ENCODE peak calls at places on chromosomes 1 and 21, in nine cellular contexts. W is NT2/D1; N is suprapubic skin; Q is CD8-positive, alpha-beta T cell; P is right cardiac atrium; J is spleen; F is pancreas; Y is tibial artery; E is kidney. O is an unnamed sample. For H3K4me1, the result is how much of the 10 kb centered on the place peaks cover.

GRCh38 chr1:222042120-222042519 is 300.2 kb upstream of the DUSP10 start:
- DNase-seq in W (no peak), N (no peak), Q (no peak), P (no peak), J (no peak), F (no peak), Y (no peak), E (no peak), O (no peak)

GRCh38 chr1:31643976-31644559 is 608 bp downstream of the PEF1 start:
- DNase-seq in W (no peak), N (no peak), Q (no peak), P (no peak), J (no peak), F (no peak), Y (no peak), E (no peak), O (no peak)

GRCh38 chr1:184792450-184792969 is 37.9 kb upstream of the EDEM3 start:
- DNase-seq in W (no peak), N (no peak), Q (no peak), P (peak), J (no peak), F (peak), Y (peak), E (peak), O (no peak)

GRCh38 chr1:167056529-167057296 is 33.5 kb downstream of the GPA33 start:
- DNase-seq in W (no peak), N (no peak), Q (no peak), P (no peak), J (no peak), F (no peak), Y (no peak), E (no peak), O (no peak)

GRCh38 chr1:169060010-169060722 is 46.3 kb upstream of the ATP1B1 start:
- DNase-seq in W (no peak), N (no peak), Q (no peak), P (no peak), J (no peak), F (no peak), Y (no peak), E (no peak), O (no peak)

GRCh38 chr21:45225741-45226327 is 61.9 kb downstream of the POFUT2 start:
- DNase-seq in W (no peak), N (no peak), Q (no peak), P (no peak), J (no peak), F (no peak), Y (no peak), E (no peak), O (no peak)

GRCh38 chr1:107681001-107681479 is 283.9 kb downstream of the VAV3 start:
- DNase-seq in W (no peak), N (no peak), Q (no peak), P (no peak), J (no peak), F (no peak), Y (no peak), E (no peak), O (no peak)

GRCh38 chr1:92299477-92300125 is 742 bp downstream of the RPAP2 start:
- DNase-seq in W (no peak), N (no peak), Q (no peak), P (no peak), J (no peak), F (no peak), Y (no peak), E (no peak), O (peak)

GRCh38 chr1:32886012-32886827 is at the start of gene HPCA:
- DNase-seq in W (peak), N (no peak), Q (no peak), P (peak), J (no peak), F (peak), Y (no peak), E (peak), O (no peak)

GRCh38 chr1:233614173-233614742 is 352 bp downstream of the KCNK1 start:
- DNase-seq in W (peak), N (no peak), Q (no peak), P (peak), J (no peak), F (peak), Y (no peak), E (peak), O (no peak)

GRCh38 chr1:224435318-224435763 is 744 bp upstream of the WDR26 start:
- DNase-seq in W (no peak), N (no peak), Q (no peak), P (no peak), J (no peak), F (no peak), Y (no peak), E (no peak), O (peak)

GRCh38 chr1:203173566-203173965 is 2.1 kb downstream of the MYBPH start:
- DNase-seq in W (no peak), N (no peak), Q (no peak), P (no peak), J (peak), F (no peak), Y (no peak), E (peak), O (peak)

GRCh38 chr1:61083799-61084385 is 1.5 kb downstream of the NFIA start:
- DNase-seq in W (no peak), N (no peak), Q (no peak), P (no peak), J (no peak), F (no peak), Y (no peak), E (no peak), O (no peak)

GRCh38 chr1:157356611-157357010 is 195.7 kb downstream of the FCRL5 start:
- DNase-seq in W (no peak), N (no peak), Q (no peak), P (no peak), J (no peak), F (no peak), Y (no peak), E (no peak), O (no peak)

GRCh38 chr21:43634618-43635017 is 24.7 kb downstream of the HSF2BP start:
- DNase-seq in W (no peak), N (no peak), Q (no peak), P (no peak), J (no peak), F (no peak), Y (no peak), E (no peak), O (no peak)

GRCh38 chr21:41727784-41728763 is 38.8 kb downstream of the RIPK4 start:
- DNase-seq in W (no peak), N (no peak), Q (no peak), P (no peak), J (no peak), F (no peak), Y (no peak), E (peak), O (no peak)

GRCh38 chr1:109794319-109795132 is 30.8 kb upstream of the EPS8L3 start:
- DNase-seq in W (no peak), N (peak), Q (no peak), P (no peak), J (no peak), F (no peak), Y (peak), E (peak), O (no peak)

GRCh38 chr1:200292699-200293098 is 117.1 kb downstream of the ZNF281 start:
- DNase-seq in W (no peak), N (no peak), Q (no peak), P (no peak), J (no peak), F (no peak), Y (no peak), E (no peak), O (no peak)

GRCh38 chr1:217535601-217536377 is 95.1 kb downstream of the GPATCH2 start:
- DNase-seq in W (no peak), N (no peak), Q (no peak), P (no peak), J (no peak), F (no peak), Y (no peak), E (no peak), O (no peak)

GRCh38 chr1:196393742-196394141 is 214.5 kb downstream of the KCNT2 start:
- DNase-seq in W (no peak), N (peak), Q (no peak), P (peak), J (no peak), F (no peak), Y (peak), E (no peak), O (no peak)

GRCh38 chr1:28744184-28744583 is 7.4 kb downstream of the YTHDF2 start:
- DNase-seq in W (no peak), N (no peak), Q (no peak), P (no peak), J (no peak), F (no peak), Y (no peak), E (no peak), O (no peak)

GRCh38 chr1:179954494-179955317 is at the start of gene CEP350:
- DNase-seq in W (peak), N (peak), Q (peak), P (peak), J (peak), F (peak), Y (peak), E (peak), O (peak)

GRCh38 chr1:23198373-23198772 is 18.9 kb downstream of the HTR1D start:
- DNase-seq in W (no peak), N (no peak), Q (no peak), P (no peak), J (no peak), F (no peak), Y (no peak), E (no peak), O (no peak)

GRCh38 chr1:96472471-96472870 is 249.1 kb upstream of the PTBP2 start:
- DNase-seq in W (no peak), N (no peak), Q (no peak), P (no peak), J (no peak), F (no peak), Y (no peak), E (no peak), O (no peak)

GRCh38 chr1:221217029-221217428 is 337.8 kb downstream of the HLX start:
- DNase-seq in W (no peak), N (no peak), Q (no peak), P (no peak), J (no peak), F (no peak), Y (no peak), E (no peak), O (no peak)

GRCh38 chr1:32920833-32921232 is 19.6 kb upstream of the TMEM54 start:
- DNase-seq in W (no peak), N (no peak), Q (no peak), P (peak), J (no peak), F (no peak), Y (peak), E (no peak), O (no peak)

GRCh38 chr1:90417139-90417538 is 300.0 kb downstream of the BARHL2 start:
- DNase-seq in W (no peak), N (no peak), Q (no peak), P (no peak), J (no peak), F (no peak), Y (no peak), E (no peak), O (no peak)

GRCh38 chr1:238232036-238232744 is 341.5 kb upstream of the ZP4 start:
- DNase-seq in W (no peak), N (no peak), Q (no peak), P (no peak), J (no peak), F (peak), Y (no peak), E (no peak), O (no peak)

GRCh38 chr1:218347713-218348627 is 2.8 kb downstream of the TGFB2 start:
- DNase-seq in W (no peak), N (no peak), Q (no peak), P (no peak), J (no peak), F (no peak), Y (no peak), E (no peak), O (no peak)

GRCh38 chr1:37999434-38000232 is 5.7 kb downstream of the FHL3 start:
- DNase-seq in W (no peak), N (no peak), Q (no peak), P (peak), J (no peak), F (no peak), Y (peak), E (peak), O (no peak)

GRCh38 chr1:38000233-38000528 is 5.1 kb downstream of the FHL3 start:
- DNase-seq in W (no peak), N (no peak), Q (no peak), P (no peak), J (no peak), F (no peak), Y (no peak), E (no peak), O (no peak)

GRCh38 chr1:37997256-37998088 is 7.7 kb upstream of the SF3A3 start:
- DNase-seq in W (no peak), N (no peak), Q (no peak), P (peak), J (no peak), F (no peak), Y (no peak), E (peak), O (no peak)

GRCh38 chr1:37998913-37999433 is 6.3 kb downstream of the FHL3 start:
- DNase-seq in W (no peak), N (no peak), Q (no peak), P (peak), J (no peak), F (no peak), Y (no peak), E (peak), O (no peak)

DNA sequence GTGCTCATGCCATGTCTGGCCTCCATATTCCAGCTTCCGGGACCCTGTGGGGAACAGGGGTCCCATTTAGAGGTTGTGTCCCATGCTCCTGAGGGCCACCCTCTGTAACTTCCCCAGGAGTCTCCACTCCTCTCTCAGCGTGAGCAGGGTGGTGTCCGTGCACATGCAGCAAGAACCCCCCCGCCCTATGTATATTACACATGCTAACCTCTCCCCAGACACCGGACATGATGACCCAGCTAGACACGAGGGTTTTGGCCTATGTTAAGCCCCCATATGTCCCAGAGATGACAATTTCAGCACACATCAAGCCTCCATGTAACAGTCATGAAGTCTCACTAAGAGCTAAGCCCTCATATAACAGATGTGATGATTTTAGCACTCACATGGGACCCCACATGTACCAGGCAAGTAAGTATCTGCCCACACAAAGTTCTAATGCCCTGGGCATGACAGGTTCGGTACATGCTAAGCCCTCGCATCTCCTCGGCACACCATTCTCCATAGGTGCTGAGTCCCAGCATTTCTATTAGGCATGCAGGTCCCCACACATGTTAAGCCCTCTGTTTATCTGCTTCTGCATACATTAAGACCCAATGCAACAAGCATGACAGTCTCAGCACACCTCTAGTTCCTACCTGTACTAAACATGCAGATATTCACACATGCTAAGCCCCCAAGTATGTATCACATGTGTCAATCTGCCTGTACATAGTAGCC is 7.1 kb downstream of the FHL3 start:
- DNase-seq in W (no peak), N (no peak), Q (no peak), P (no peak), J (no peak), F (no peak), Y (no peak), E (no peak), O (no peak)
- H3K4me1 ChIP-seq in W (under half), N (half or more), Q (under half), P (under half), J (under half), F (under half), Y (under half), E (under half), O (under half)

GRCh38 chr1:36583080-36583479 is 100.4 kb upstream of the CSF3R start:
- DNase-seq in W (no peak), N (no peak), Q (no peak), P (no peak), J (no peak), F (no peak), Y (no peak), E (no peak), O (no peak)
- H3K4me1 ChIP-seq in W (under half), N (under half), Q (under half), P (under half), J (under half), F (under half), Y (under half), E (under half), O (under half)

GRCh38 chr1:37083551-37084119 is 49.3 kb upstream of the GRIK3 start:
- DNase-seq in W (no peak), N (no peak), Q (no peak), P (no peak), J (peak), F (no peak), Y (no peak), E (no peak), O (no peak)
- H3K4me1 ChIP-seq in W (under half), N (under half), Q (under half), P (under half), J (under half), F (under half), Y (under half), E (under half), O (under half)

DNA sequence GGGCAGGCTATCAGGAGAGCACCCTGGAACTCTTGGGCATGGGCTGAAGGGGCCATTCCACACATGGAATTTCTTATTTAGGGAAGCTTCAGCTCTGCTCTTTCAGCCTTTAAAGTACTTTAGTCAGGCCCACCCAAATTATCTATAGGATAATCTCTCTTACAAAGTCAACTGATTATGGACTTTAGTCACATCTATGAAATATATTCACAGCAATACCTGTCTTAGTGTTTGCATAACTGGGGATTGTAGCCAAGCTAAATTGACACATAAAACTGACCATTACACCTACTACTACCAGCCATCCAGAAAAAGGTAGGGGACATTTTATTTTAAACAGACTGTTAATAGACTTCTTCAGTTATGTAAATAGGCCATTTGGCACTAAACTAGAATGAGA is 114.9 kb upstream of the VANGL1 start:
- DNase-seq in W (no peak), N (no peak), Q (no peak), P (no peak), J (no peak), F (no peak), Y (no peak), E (no peak), O (no peak)
- H3K4me1 ChIP-seq in W (under half), N (under half), Q (under half), P (under half), J (under half), F (under half), Y (under half), E (under half), O (under half)

DNA sequence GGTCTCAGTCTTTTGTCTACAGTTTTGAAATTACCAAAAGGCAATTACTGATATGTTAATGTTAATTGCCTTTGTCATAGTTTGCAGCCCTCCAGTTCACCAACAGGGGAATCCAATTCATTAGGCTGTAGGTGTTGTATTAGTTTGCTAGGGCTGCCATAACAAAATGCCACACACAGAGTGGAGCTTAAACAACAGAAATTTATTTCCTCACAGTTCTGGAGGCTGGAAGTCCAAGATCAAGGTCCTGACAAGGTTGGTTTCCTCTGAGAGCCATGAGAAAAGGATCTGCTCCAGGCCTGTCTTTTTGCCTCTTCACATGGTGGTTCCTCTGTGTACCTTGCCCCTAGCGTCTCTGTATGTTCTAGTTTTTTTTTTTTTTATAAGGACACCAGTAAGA is 1.3 kb downstream of the RTCA start:
- DNase-seq in W (no peak), N (no peak), Q (no peak), P (no peak), J (no peak), F (no peak), Y (no peak), E (no peak), O (peak)
- H3K4me1 ChIP-seq in W (under half), N (under half), Q (under half), P (under half), J (under half), F (under half), Y (under half), E (under half), O (under half)

GRCh38 chr1:145977486-145978476 is 13.3 kb downstream of the POLR3GL start:
- DNase-seq in W (peak), N (peak), Q (peak), P (peak), J (peak), F (peak), Y (peak), E (peak), O (peak)
- H3K4me1 ChIP-seq in W (under half), N (half or more), Q (half or more), P (under half), J (half or more), F (under half), Y (under half), E (under half), O (half or more)

GRCh38 chr1:54377040-54377691 is 29.0 kb downstream of the SSBP3 start:
- DNase-seq in W (no peak), N (no peak), Q (no peak), P (no peak), J (no peak), F (peak), Y (no peak), E (no peak), O (peak)

GRCh38 chr1:54376085-54377039 is 29.8 kb downstream of the SSBP3 start:
- DNase-seq in W (no peak), N (no peak), Q (no peak), P (no peak), J (no peak), F (no peak), Y (no peak), E (no peak), O (peak)

GRCh38 chr1:54372978-54373377 is 33.2 kb downstream of the SSBP3 start:
- DNase-seq in W (no peak), N (no peak), Q (no peak), P (no peak), J (no peak), F (no peak), Y (no peak), E (no peak), O (peak)

GRCh38 chr1:54374766-54375165 is 31.4 kb downstream of the SSBP3 start:
- DNase-seq in W (no peak), N (no peak), Q (no peak), P (no peak), J (no peak), F (no peak), Y (no peak), E (no peak), O (no peak)

DNA sequence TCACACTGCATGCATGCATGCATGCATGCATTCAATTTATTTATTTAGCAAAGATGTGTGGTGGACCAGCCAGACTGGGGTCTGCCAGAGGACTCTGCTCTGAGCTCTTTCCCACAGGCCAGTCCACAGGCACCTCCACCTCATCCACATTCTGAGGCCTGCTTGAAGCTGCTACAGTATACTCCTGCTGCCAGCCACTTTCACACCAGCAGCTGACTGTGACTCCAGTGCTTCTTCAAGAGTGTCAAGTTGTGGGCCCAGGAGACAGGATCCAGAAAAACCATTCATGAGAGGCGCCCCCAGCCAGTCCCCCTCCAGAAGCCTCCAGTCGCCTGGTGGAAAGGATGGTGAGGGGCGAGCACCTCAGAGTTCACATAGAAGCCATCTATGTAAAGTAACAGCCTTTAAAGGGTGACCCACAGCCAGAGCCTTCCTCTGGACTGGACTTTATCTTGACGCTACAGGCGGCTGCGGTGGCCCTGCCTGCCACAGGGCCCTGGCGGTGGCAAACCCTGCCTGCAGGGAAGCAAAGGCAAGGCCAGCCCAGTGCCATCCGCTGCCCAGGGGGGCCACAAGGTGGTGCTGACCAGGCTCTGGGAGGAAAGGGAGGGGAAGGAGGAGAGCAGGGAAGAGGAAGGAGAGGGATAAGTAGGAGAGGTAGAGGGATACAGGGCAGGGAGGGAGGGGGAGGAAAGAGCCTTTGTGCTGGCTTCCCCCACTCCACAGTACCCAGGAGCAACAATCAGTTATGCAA is 30.7 kb downstream of the SSBP3 start:
- DNase-seq in W (peak), N (no peak), Q (no peak), P (no peak), J (peak), F (no peak), Y (no peak), E (no peak), O (peak)
- H3K4me1 ChIP-seq in W (under half), N (under half), Q (half or more), P (under half), J (under half), F (under half), Y (under half), E (under half), O (half or more)

GRCh38 chr1:230210979-230211336 is 143.9 kb downstream of the GALNT2 start:
- DNase-seq in W (no peak), N (no peak), Q (no peak), P (peak), J (no peak), F (no peak), Y (peak), E (no peak), O (no peak)
- H3K4me1 ChIP-seq in W (under half), N (under half), Q (under half), P (under half), J (under half), F (under half), Y (under half), E (under half), O (under half)

O was measured in OCI-LY7.